ENCODE peak calls at places on chromosomes 2 and 18, in ten cellular contexts. One of them, this sample, is unnamed.

GRCh38 chr18:26383454-26384270 is 157.4 kb downstream of the TAF4B start:
- DNase-seq in mammary epithelial cell: peak; percentile 33
- DNase-seq in coronary artery: no peak
- DNase-seq in body of pancreas: no peak
- DNase-seq in endothelial cell: peak; percentile 18
- DNase-seq in astrocyte of the spinal cord: peak; percentile 80
- DNase-seq in stomach: no peak
- DNase-seq in epithelial cell of esophagus: peak; percentile 60
- DNase-seq in pancreas: no peak
- DNase-seq in heart right ventricle: no peak
- DNase-seq in this sample: no peak

GRCh38 chr2:230925879-230926765 is 1.1 kb upstream of the GPR55 start:
- DNase-seq in coronary artery: peak; percentile 58
- DNase-seq in pancreas: no peak
- DNase-seq in mammary epithelial cell: peak; percentile 70
- DNase-seq in endothelial cell: no peak
- DNase-seq in astrocyte of the spinal cord: no peak
- DNase-seq in body of pancreas: no peak
- DNase-seq in epithelial cell of esophagus: peak; percentile 46
- DNase-seq in heart right ventricle: no peak
- DNase-seq in stomach: peak; percentile 11
- DNase-seq in this sample: no peak

GRCh38 chr2:27085670-27086089 is 892 bp upstream of the KHK start:
- DNase-seq in pancreas: peak; percentile 64
- DNase-seq in body of pancreas: peak; percentile 81
- DNase-seq in epithelial cell of esophagus: peak; percentile 55
- DNase-seq in stomach: peak; percentile 73
- DNase-seq in endothelial cell: peak; percentile 51
- DNase-seq in heart right ventricle: peak; percentile 77
- DNase-seq in astrocyte of the spinal cord: peak; percentile 70
- DNase-seq in coronary artery: peak; percentile 91
- DNase-seq in mammary epithelial cell: peak; percentile 48
- DNase-seq in this sample: no peak

GRCh38 chr2:84958135-84959044 is 12.6 kb upstream of the KCMF1 start:
- DNase-seq in epithelial cell of esophagus: peak; percentile 99
- DNase-seq in pancreas: peak; percentile 81
- DNase-seq in astrocyte of the spinal cord: peak; percentile 92
- DNase-seq in mammary epithelial cell: peak; percentile 99
- DNase-seq in heart right ventricle: no peak
- DNase-seq in coronary artery: no peak
- DNase-seq in body of pancreas: peak; percentile 88
- DNase-seq in endothelial cell: peak; percentile 61
- DNase-seq in stomach: peak; percentile 62
- DNase-seq in this sample: no peak

GRCh38 chr2:230864605-230865323 is at the start of gene ITM2C:
- DNase-seq in endothelial cell: peak; percentile 82
- DNase-seq in body of pancreas: peak; percentile 80
- DNase-seq in heart right ventricle: peak; percentile 52
- DNase-seq in pancreas: peak; percentile 65
- DNase-seq in coronary artery: no peak
- DNase-seq in epithelial cell of esophagus: peak; percentile 68
- DNase-seq in astrocyte of the spinal cord: peak; percentile 38
- DNase-seq in mammary epithelial cell: peak; percentile 53
- DNase-seq in stomach: peak; percentile 75
- DNase-seq in this sample: peak; percentile 86

GRCh38 chr2:71454221-71455010 is 1.1 kb downstream of the DYSF start:
- DNase-seq in astrocyte of the spinal cord: no peak
- DNase-seq in coronary artery: no peak
- DNase-seq in pancreas: no peak
- DNase-seq in heart right ventricle: peak; percentile 73
- DNase-seq in endothelial cell: no peak
- DNase-seq in body of pancreas: no peak
- DNase-seq in stomach: no peak
- DNase-seq in epithelial cell of esophagus: no peak
- DNase-seq in mammary epithelial cell: no peak
- DNase-seq in this sample: no peak

GRCh38 chr2:121171625-121172119 is 113.3 kb downstream of the TFCP2L1 start:
- DNase-seq in pancreas: no peak
- DNase-seq in heart right ventricle: no peak
- DNase-seq in epithelial cell of esophagus: no peak
- DNase-seq in coronary artery: peak; percentile 19
- DNase-seq in stomach: peak; percentile 31
- DNase-seq in mammary epithelial cell: no peak
- DNase-seq in body of pancreas: no peak
- DNase-seq in endothelial cell: no peak
- DNase-seq in astrocyte of the spinal cord: no peak
- DNase-seq in this sample: no peak

GRCh38 chr18:79459946-79460345 is 64.2 kb downstream of the NFATC1 start:
- DNase-seq in body of pancreas: no peak
- DNase-seq in pancreas: no peak
- DNase-seq in stomach: no peak
- DNase-seq in heart right ventricle: no peak
- DNase-seq in mammary epithelial cell: no peak
- DNase-seq in endothelial cell: no peak
- DNase-seq in astrocyte of the spinal cord: no peak
- DNase-seq in coronary artery: no peak
- DNase-seq in epithelial cell of esophagus: no peak
- DNase-seq in this sample: no peak

GRCh38 chr18:46456691-46457090 is 200.3 kb downstream of the LOXHD1 start:
- DNase-seq in stomach: no peak
- DNase-seq in coronary artery: no peak
- DNase-seq in heart right ventricle: no peak
- DNase-seq in epithelial cell of esophagus: no peak
- DNase-seq in astrocyte of the spinal cord: no peak
- DNase-seq in mammary epithelial cell: no peak
- DNase-seq in body of pancreas: no peak
- DNase-seq in endothelial cell: no peak
- DNase-seq in pancreas: no peak
- DNase-seq in this sample: no peak

GRCh38 chr2:170122883-170123547 is 54.9 kb upstream of the MYO3B start:
- DNase-seq in mammary epithelial cell: peak; percentile 91
- DNase-seq in endothelial cell: no peak
- DNase-seq in stomach: no peak
- DNase-seq in heart right ventricle: no peak
- DNase-seq in epithelial cell of esophagus: peak; percentile 92
- DNase-seq in pancreas: no peak
- DNase-seq in coronary artery: no peak
- DNase-seq in body of pancreas: no peak
- DNase-seq in astrocyte of the spinal cord: peak; percentile 49
- DNase-seq in this sample: no peak

GRCh38 chr2:188676012-188676405 is 298.2 kb upstream of the COL3A1 start:
- DNase-seq in mammary epithelial cell: no peak
- DNase-seq in endothelial cell: no peak
- DNase-seq in stomach: no peak
- DNase-seq in heart right ventricle: no peak
- DNase-seq in coronary artery: no peak
- DNase-seq in epithelial cell of esophagus: no peak
- DNase-seq in pancreas: no peak
- DNase-seq in body of pancreas: no peak
- DNase-seq in astrocyte of the spinal cord: peak; percentile 63
- DNase-seq in this sample: no peak

GRCh38 chr2:29810956-29811355 is 110.4 kb downstream of the ALK start:
- DNase-seq in stomach: no peak
- DNase-seq in coronary artery: no peak
- DNase-seq in heart right ventricle: no peak
- DNase-seq in pancreas: no peak
- DNase-seq in body of pancreas: no peak
- DNase-seq in epithelial cell of esophagus: peak; percentile 21
- DNase-seq in endothelial cell: no peak
- DNase-seq in astrocyte of the spinal cord: no peak
- DNase-seq in mammary epithelial cell: peak; percentile 8
- DNase-seq in this sample: no peak

GRCh38 chr2:136376211-136376610 is 258.3 kb upstream of the CXCR4 start:
- DNase-seq in pancreas: no peak
- DNase-seq in coronary artery: no peak
- DNase-seq in body of pancreas: peak; percentile 36
- DNase-seq in endothelial cell: no peak
- DNase-seq in mammary epithelial cell: no peak
- DNase-seq in astrocyte of the spinal cord: no peak
- DNase-seq in heart right ventricle: no peak
- DNase-seq in stomach: peak; percentile 34
- DNase-seq in epithelial cell of esophagus: no peak
- DNase-seq in this sample: no peak

GRCh38 chr2:55087930-55088329 is 37.7 kb upstream of the RTN4 start:
- DNase-seq in stomach: no peak
- DNase-seq in body of pancreas: no peak
- DNase-seq in epithelial cell of esophagus: no peak
- DNase-seq in mammary epithelial cell: no peak
- DNase-seq in heart right ventricle: peak; percentile 13
- DNase-seq in endothelial cell: no peak
- DNase-seq in pancreas: no peak
- DNase-seq in astrocyte of the spinal cord: no peak
- DNase-seq in coronary artery: no peak
- DNase-seq in this sample: no peak

GRCh38 chr2:232658217-232658785 is 24.9 kb downstream of the EFHD1 start:
- DNase-seq in endothelial cell: no peak
- DNase-seq in heart right ventricle: no peak
- DNase-seq in body of pancreas: no peak
- DNase-seq in pancreas: no peak
- DNase-seq in epithelial cell of esophagus: no peak
- DNase-seq in astrocyte of the spinal cord: no peak
- DNase-seq in coronary artery: no peak
- DNase-seq in mammary epithelial cell: no peak
- DNase-seq in stomach: no peak
- DNase-seq in this sample: no peak
- TF ChIP-seq CTCF in endothelial cell: no peak
- TF ChIP-seq CTCF in heart right ventricle: peak; percentile 32
- TF ChIP-seq CTCF in body of pancreas: no peak
- TF ChIP-seq CTCF in pancreas: no peak
- TF ChIP-seq CTCF in epithelial cell of esophagus: no peak
- TF ChIP-seq CTCF in astrocyte of the spinal cord: no peak
- TF ChIP-seq CTCF in coronary artery: no peak
- TF ChIP-seq CTCF in mammary epithelial cell: peak; percentile 18
- TF ChIP-seq CTCF in stomach: no peak
- TF ChIP-seq CTCF in this sample: no peak

GRCh38 chr2:42675815-42676214 is 88.1 kb downstream of the OXER1 start:
- DNase-seq in astrocyte of the spinal cord: no peak
- DNase-seq in stomach: no peak
- DNase-seq in heart right ventricle: no peak
- DNase-seq in coronary artery: no peak
- DNase-seq in endothelial cell: no peak
- DNase-seq in mammary epithelial cell: no peak
- DNase-seq in body of pancreas: no peak
- DNase-seq in pancreas: no peak
- DNase-seq in epithelial cell of esophagus: no peak
- DNase-seq in this sample: no peak
- TF ChIP-seq CTCF in astrocyte of the spinal cord: no peak
- TF ChIP-seq CTCF in stomach: no peak
- TF ChIP-seq CTCF in heart right ventricle: no peak
- TF ChIP-seq CTCF in coronary artery: no peak
- TF ChIP-seq CTCF in endothelial cell: no peak
- TF ChIP-seq CTCF in mammary epithelial cell: no peak
- TF ChIP-seq CTCF in body of pancreas: no peak
- TF ChIP-seq CTCF in pancreas: no peak
- TF ChIP-seq CTCF in epithelial cell of esophagus: no peak
- TF ChIP-seq CTCF in this sample: no peak

DNA sequence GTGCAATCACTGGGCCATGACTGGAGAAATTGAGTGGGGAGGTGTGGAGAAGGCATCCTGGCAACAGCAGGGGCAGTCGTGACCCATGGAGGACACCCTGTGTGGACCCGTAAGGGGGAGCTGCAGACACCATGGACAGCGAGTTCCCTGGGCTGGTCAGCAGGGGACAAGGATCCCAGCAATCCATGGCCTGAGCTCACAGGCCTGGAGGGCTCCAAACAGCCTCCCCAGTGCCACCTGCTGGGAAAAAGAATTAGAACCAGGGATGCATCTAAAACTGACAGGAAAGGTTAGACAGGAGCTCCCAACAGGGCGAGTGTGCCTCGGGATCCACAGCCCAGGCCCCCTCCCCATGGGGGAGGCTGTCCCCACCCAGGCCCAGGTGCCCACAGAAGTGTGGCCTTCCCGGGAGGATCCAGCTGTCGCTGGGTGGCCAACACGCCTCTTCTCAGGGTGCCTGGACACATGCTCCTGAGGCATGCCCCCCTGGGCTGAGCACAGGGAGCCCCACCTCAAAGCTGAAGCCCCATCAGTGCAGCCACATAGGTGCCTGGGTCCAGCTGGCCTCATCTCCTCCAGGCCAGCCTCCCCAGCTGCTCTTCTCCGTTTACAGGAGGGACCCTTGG is 20.5 kb upstream of the KIF1A start:
- DNase-seq in mammary epithelial cell: peak; percentile 40
- DNase-seq in epithelial cell of esophagus: peak; percentile 51
- DNase-seq in body of pancreas: peak; percentile 85
- DNase-seq in heart right ventricle: peak; percentile 64
- DNase-seq in pancreas: peak; percentile 70
- DNase-seq in coronary artery: no peak
- DNase-seq in stomach: peak; percentile 60
- DNase-seq in astrocyte of the spinal cord: peak; percentile 58
- DNase-seq in endothelial cell: peak; percentile 89
- DNase-seq in this sample: no peak
- TF ChIP-seq CTCF in mammary epithelial cell: peak; percentile 76
- TF ChIP-seq CTCF in epithelial cell of esophagus: peak; percentile 66
- TF ChIP-seq CTCF in body of pancreas: peak; percentile 52
- TF ChIP-seq CTCF in heart right ventricle: peak; percentile 70
- TF ChIP-seq CTCF in pancreas: peak; percentile 59
- TF ChIP-seq CTCF in coronary artery: no peak
- TF ChIP-seq CTCF in stomach: no peak
- TF ChIP-seq CTCF in astrocyte of the spinal cord: peak; percentile 61
- TF ChIP-seq CTCF in endothelial cell: peak; percentile 45
- TF ChIP-seq CTCF in this sample: peak; percentile 78

GRCh38 chr2:73985318-73986084 is 791 bp downstream of the TET3 start:
- DNase-seq in endothelial cell: peak; percentile 53
- DNase-seq in heart right ventricle: peak; percentile 54
- DNase-seq in epithelial cell of esophagus: no peak
- DNase-seq in stomach: peak; percentile 34
- DNase-seq in mammary epithelial cell: no peak
- DNase-seq in pancreas: no peak
- DNase-seq in coronary artery: no peak
- DNase-seq in body of pancreas: peak; percentile 29
- DNase-seq in astrocyte of the spinal cord: no peak
- DNase-seq in this sample: no peak

GRCh38 chr2:73984922-73985317 is 210 bp downstream of the TET3 start:
- DNase-seq in epithelial cell of esophagus: no peak
- DNase-seq in pancreas: peak; percentile 57
- DNase-seq in mammary epithelial cell: no peak
- DNase-seq in stomach: peak; percentile 61
- DNase-seq in astrocyte of the spinal cord: no peak
- DNase-seq in endothelial cell: peak; percentile 56
- DNase-seq in heart right ventricle: peak; percentile 48
- DNase-seq in body of pancreas: peak; percentile 72
- DNase-seq in coronary artery: no peak
- DNase-seq in this sample: no peak

GRCh38 chr2:73987948-73988700 is 3.4 kb downstream of the TET3 start:
- DNase-seq in pancreas: no peak
- DNase-seq in body of pancreas: no peak
- DNase-seq in endothelial cell: no peak
- DNase-seq in astrocyte of the spinal cord: no peak
- DNase-seq in stomach: no peak
- DNase-seq in epithelial cell of esophagus: no peak
- DNase-seq in heart right ventricle: no peak
- DNase-seq in mammary epithelial cell: no peak
- DNase-seq in coronary artery: no peak
- DNase-seq in this sample: no peak

GRCh38 chr2:73986085-73986680 is 1.5 kb downstream of the TET3 start:
- DNase-seq in pancreas: no peak
- DNase-seq in mammary epithelial cell: no peak
- DNase-seq in endothelial cell: no peak
- DNase-seq in coronary artery: no peak
- DNase-seq in epithelial cell of esophagus: no peak
- DNase-seq in stomach: peak; percentile 40
- DNase-seq in body of pancreas: no peak
- DNase-seq in astrocyte of the spinal cord: no peak
- DNase-seq in heart right ventricle: no peak
- DNase-seq in this sample: no peak

GRCh38 chr2:73987109-73987947 is 2.6 kb downstream of the TET3 start:
- DNase-seq in epithelial cell of esophagus: peak; percentile 71
- DNase-seq in pancreas: peak; percentile 43
- DNase-seq in stomach: peak; percentile 64
- DNase-seq in endothelial cell: no peak
- DNase-seq in heart right ventricle: no peak
- DNase-seq in coronary artery: no peak
- DNase-seq in astrocyte of the spinal cord: peak; percentile 56
- DNase-seq in mammary epithelial cell: peak; percentile 39
- DNase-seq in body of pancreas: peak; percentile 72
- DNase-seq in this sample: no peak
- TF ChIP-seq CTCF in epithelial cell of esophagus: peak; percentile 51
- TF ChIP-seq CTCF in pancreas: no peak
- TF ChIP-seq CTCF in stomach: no peak
- TF ChIP-seq CTCF in endothelial cell: no peak
- TF ChIP-seq CTCF in heart right ventricle: peak; percentile 59
- TF ChIP-seq CTCF in coronary artery: no peak
- TF ChIP-seq CTCF in astrocyte of the spinal cord: peak; percentile 53
- TF ChIP-seq CTCF in mammary epithelial cell: no peak
- TF ChIP-seq CTCF in body of pancreas: no peak
- TF ChIP-seq CTCF in this sample: no peak